ENCODE peak calls at places on chromosomes 5 and 9, in four cellular contexts. Z is GDM1, D is HFF-Myc, L is T-helper 1 cell. B is an unnamed sample.
A peak's percentile ranks its signal among the peaks of the same experiment; 100 is the strongest.

GRCh38 chr5:127746756-127747155 is 43.6 kb downstream of the CCDC192 start:
- DNase-seq in Z (no peak), D (no peak), L (no peak), B (no peak)

GRCh38 chr5:61675015-61675692 is 343.1 kb downstream of the ZSWIM6 start:
- DNase-seq in Z (no peak), D (no peak), L (no peak), B (no peak)

GRCh38 chr9:132187006-132187760 is 25.3 kb downstream of the NTNG2 start:
- DNase-seq in Z (no peak), D (no peak), L (no peak), B (no peak)

GRCh38 chr5:171867786-171868185 is 82.2 kb downstream of the SMIM23 start:
- DNase-seq in Z (no peak), D (no peak), L (no peak), B (no peak)

GRCh38 chr5:168192120-168192519 is 99.3 kb upstream of the WWC1 start:
- DNase-seq in Z (no peak), D (no peak), L (no peak), B (no peak)

GRCh38 chr9:90259302-90260246 is 383.1 kb downstream of the DIRAS2 start:
- DNase-seq in Z (no peak), D (peak; percentile 2), L (peak; percentile 4), B (no peak)

GRCh38 chr9:24257726-24258125 is 288.0 kb downstream of the IZUMO3 start:
- DNase-seq in Z (no peak), D (no peak), L (no peak), B (no peak)

GRCh38 chr9:36928670-36929349 is 105.3 kb downstream of the PAX5 start:
- DNase-seq in Z (peak; percentile 51), D (peak; percentile 33), L (peak; percentile 53), B (no peak)

GRCh38 chr9:124257070-124257864 is 482 bp upstream of the NEK6 start:
- DNase-seq in Z (no peak), D (no peak), L (no peak), B (no peak)

GRCh38 chr5:166977916-166978434 is 1313.5 kb upstream of the WWC1 start:
- DNase-seq in Z (no peak), D (no peak), L (no peak), B (no peak)

GRCh38 chr9:128420060-128420650 is 502 bp upstream of the CERCAM start:
- DNase-seq in Z (peak; percentile 56), D (no peak), L (peak; percentile 60), B (peak; percentile 46)

GRCh38 chr5:134451618-134452505 is 40.2 kb upstream of the CDKN2AIPNL start:
- DNase-seq in Z (no peak), D (no peak), L (no peak), B (no peak)

GRCh38 chr9:93288891-93289883 is 105.2 kb downstream of the WNK2 start:
- DNase-seq in Z (no peak), D (no peak), L (no peak), B (no peak)

GRCh38 chr5:31854181-31854624 is 215.3 kb downstream of the PDZD2 start:
- DNase-seq in Z (no peak), D (no peak), L (no peak), B (no peak)

GRCh38 chr5:94618493-94619328 is at the start of the genes KIAA0825 and SLF1:
- DNase-seq in Z (peak; percentile 74), D (peak; percentile 59), L (peak; percentile 90), B (peak; percentile 68)

GRCh38 chr5:61207884-61208283 is 45.6 kb upstream of the SMIM15 start:
- DNase-seq in Z (no peak), D (no peak), L (no peak), B (no peak)

GRCh38 chr5:82100303-82101077 is 128.7 kb downstream of the ATG10 start:
- DNase-seq in Z (peak; percentile 23), D (peak; percentile 29), L (peak; percentile 20), B (no peak)

GRCh38 chr9:132214027-132214622 is 52.3 kb downstream of the NTNG2 start:
- DNase-seq in Z (no peak), D (peak; percentile 41), L (no peak), B (no peak)

GRCh38 chr9:100911273-100911672 is 117.3 kb upstream of the PLPPR1 start:
- DNase-seq in Z (no peak), D (no peak), L (no peak), B (no peak)

GRCh38 chr9:17929506-17929905 is 350.6 kb downstream of the SH3GL2 start:
- DNase-seq in Z (no peak), D (no peak), L (no peak), B (no peak)

GRCh38 chr9:90814355-90814754 is 12.7 kb downstream of the SYK start:
- DNase-seq in Z (no peak), D (no peak), L (no peak), B (no peak)

GRCh38 chr5:33969572-33970452 is 14.7 kb downstream of the SLC45A2 start:
- DNase-seq in Z (no peak), D (peak; percentile 33), L (peak; percentile 11), B (no peak)

GRCh38 chr5:157469687-157470086 is 9.7 kb downstream of the NIPAL4 start:
- DNase-seq in Z (no peak), D (no peak), L (no peak), B (no peak)

GRCh38 chr5:180116441-180117377 is 45.1 kb upstream of the RNF130 start:
- DNase-seq in Z (no peak), D (no peak), L (no peak), B (no peak)

GRCh38 chr5:96963267-96963666 is 27.4 kb downstream of the LNPEP start:
- DNase-seq in Z (no peak), D (peak; percentile 15), L (peak; percentile 48), B (no peak)

GRCh38 chr9:90162819-90163218 is 479.8 kb downstream of the DIRAS2 start:
- DNase-seq in Z (no peak), D (no peak), L (no peak), B (no peak)